ENCODE peak calls at places on chromosome 6, in eight cellular contexts. Z is HuH-7.5, W is PC-9, K is G401, F is KBM-7, Q is nucleus accumbens, T is NCI-H1105 treated with DMSO at 0.1 percent for 48 hours, E is progenitor cell of endocrine pancreas. O is an unnamed sample.

GRCh38 chr6:56475736-56476457 is 166.8 kb downstream of the DST start:
- DNase-seq in Z (peak; percentile 12), W (no peak), K (peak; percentile 31), F (no peak), Q (no peak), T (peak; percentile 82), E (no peak), O (no peak)

GRCh38 chr6:106194949-106195919 is 109.1 kb downstream of the PRDM1 start:
- DNase-seq in Z (no peak), W (peak; percentile 4), K (no peak), F (no peak), Q (no peak), T (no peak), E (no peak), O (no peak)

GRCh38 chr6:76774750-76775396 is 688.4 kb downstream of the HTR1B start:
- DNase-seq in Z (no peak), W (no peak), K (no peak), F (no peak), Q (no peak), T (no peak), E (no peak), O (no peak)

GRCh38 chr6:107704377-107705013 is 119.6 kb downstream of the SCML4 start:
- DNase-seq in Z (peak; percentile 53), W (peak; percentile 9), K (peak; percentile 59), F (peak; percentile 61), Q (no peak), T (peak; percentile 33), E (no peak), O (peak; percentile 68)

GRCh38 chr6:15293674-15294073 is 47.8 kb downstream of the JARID2 start:
- DNase-seq in Z (no peak), W (no peak), K (peak; percentile 32), F (no peak), Q (no peak), T (no peak), E (no peak), O (no peak)

GRCh38 chr6:83270971-83271714 is 78.0 kb downstream of the RWDD2A start:
- DNase-seq in Z (no peak), W (no peak), K (no peak), F (no peak), Q (no peak), T (no peak), E (no peak), O (no peak)

GRCh38 chr6:56002336-56002735 is 126.9 kb upstream of the BMP5 start:
- DNase-seq in Z (no peak), W (no peak), K (no peak), F (no peak), Q (no peak), T (no peak), E (no peak), O (no peak)

GRCh38 chr6:17866876-17867444 is 120.5 kb downstream of the KIF13A start:
- DNase-seq in Z (no peak), W (no peak), K (no peak), F (no peak), Q (no peak), T (no peak), E (no peak), O (no peak)

GRCh38 chr6:72031471-72031870 is 145.1 kb downstream of the RIMS1 start:
- DNase-seq in Z (no peak), W (no peak), K (peak; percentile 45), F (no peak), Q (no peak), T (no peak), E (no peak), O (no peak)

GRCh38 chr6:13708679-13709261 is 2.9 kb downstream of the RANBP9 start:
- DNase-seq in Z (no peak), W (no peak), K (no peak), F (peak; percentile 59), Q (no peak), T (no peak), E (no peak), O (peak; percentile 39)

GRCh38 chr6:154167163-154167562 is 128.1 kb downstream of the OPRM1 start:
- DNase-seq in Z (no peak), W (no peak), K (peak; percentile 37), F (peak; percentile 37), Q (no peak), T (no peak), E (no peak), O (no peak)

GRCh38 chr6:110613356-110613755 is 136.9 kb upstream of the SLC22A16 start:
- DNase-seq in Z (no peak), W (no peak), K (no peak), F (no peak), Q (no peak), T (no peak), E (no peak), O (no peak)

GRCh38 chr6:28757429-28758045 is 166.2 kb downstream of the TRIM27 start:
- DNase-seq in Z (no peak), W (no peak), K (peak; percentile 25), F (no peak), Q (no peak), T (peak; percentile 72), E (no peak), O (no peak)

GRCh38 chr6:54254886-54255285 is 53.4 kb upstream of the TINAG start:
- DNase-seq in Z (no peak), W (no peak), K (no peak), F (no peak), Q (no peak), T (no peak), E (no peak), O (no peak)

GRCh38 chr6:138500867-138501446 is 1.7 kb upstream of the NHSL1 start:
- DNase-seq in Z (no peak), W (no peak), K (no peak), F (no peak), Q (no peak), T (no peak), E (no peak), O (no peak)

GRCh38 chr6:72798196-72798595 is 176.3 kb downstream of the KCNQ5 start:
- DNase-seq in Z (no peak), W (no peak), K (no peak), F (no peak), Q (no peak), T (no peak), E (no peak), O (no peak)

GRCh38 chr6:116682334-116682712 is 1.3 kb downstream of the KPNA5 start:
- DNase-seq in Z (no peak), W (no peak), K (peak; percentile 33), F (peak; percentile 72), Q (no peak), T (peak; percentile 63), E (no peak), O (peak; percentile 72)

GRCh38 chr6:40755749-40756452 is 168.7 kb upstream of the LRFN2 start:
- DNase-seq in Z (no peak), W (no peak), K (no peak), F (no peak), Q (no peak), T (no peak), E (no peak), O (peak; percentile 66)

GRCh38 chr6:108082539-108082938 is 8.0 kb upstream of the OSTM1 start:
- DNase-seq in Z (no peak), W (no peak), K (no peak), F (no peak), Q (no peak), T (no peak), E (no peak), O (no peak)

GRCh38 chr6:158817298-158818007 is 1.7 kb downstream of the EZR start:
- DNase-seq in Z (peak; percentile 33), W (no peak), K (no peak), F (peak; percentile 40), Q (no peak), T (peak; percentile 71), E (no peak), O (peak; percentile 64)

GRCh38 chr6:57138026-57138425 is 34.1 kb upstream of the BAG2 start:
- DNase-seq in Z (no peak), W (no peak), K (no peak), F (no peak), Q (no peak), T (no peak), E (no peak), O (no peak)

GRCh38 chr6:105600342-105601293 is 197.7 kb upstream of the PREP start:
- DNase-seq in Z (no peak), W (no peak), K (no peak), F (no peak), Q (no peak), T (no peak), E (no peak), O (no peak)

GRCh38 chr6:104531591-104531990 is 328.1 kb downstream of the HACE1 start:
- DNase-seq in Z (no peak), W (no peak), K (no peak), F (no peak), Q (no peak), T (no peak), E (no peak), O (no peak)

GRCh38 chr6:127951172-127951995 is 50.5 kb upstream of the THEMIS start:
- DNase-seq in Z (no peak), W (no peak), K (no peak), F (no peak), Q (no peak), T (no peak), E (no peak), O (no peak)

O was measured in NAMALWA.